ENCODE peak calls at places on chromosomes 1 and 21, in eight cellular contexts. V, H, E, X, G, C, W and K are unnamed samples.

GRCh38 chr1:63148825-63149645 is 173.3 kb upstream of the FOXD3 start:
- DNase-seq in V (peak), H (no peak), E (peak), X (no peak), G (no peak), C (peak), W (no peak), K (no peak)

GRCh38 chr1:225670806-225671733 is 18.1 kb upstream of the ENAH start:
- DNase-seq in V (no peak), H (no peak), E (no peak), X (no peak), G (no peak), C (peak), W (no peak), K (no peak)

GRCh38 chr1:26500488-26501175 is 28.4 kb downstream of the HMGN2 start:
- DNase-seq in V (peak), H (peak), E (peak), X (peak), G (peak), C (peak), W (peak), K (peak)

GRCh38 chr1:109793486-109794318 is 30.0 kb upstream of the EPS8L3 start:
- DNase-seq in V (peak), H (peak), E (no peak), X (peak), G (no peak), C (peak), W (peak), K (peak)

GRCh38 chr21:16792155-16792554 is 720.7 kb upstream of the CXADR start:
- DNase-seq in V (no peak), H (no peak), E (no peak), X (no peak), G (no peak), C (no peak), W (no peak), K (no peak)

GRCh38 chr1:155062151-155062686 is 1.3 kb upstream of the EFNA4 start:
- DNase-seq in V (no peak), H (no peak), E (no peak), X (no peak), G (peak), C (no peak), W (no peak), K (no peak)

GRCh38 chr1:178241057-178241456 is 147.2 kb downstream of the RASAL2 start:
- DNase-seq in V (peak), H (no peak), E (no peak), X (no peak), G (no peak), C (peak), W (no peak), K (no peak)

GRCh38 chr21:42883921-42884320 is 4.6 kb upstream of the WDR4 start:
- DNase-seq in V (no peak), H (no peak), E (no peak), X (no peak), G (no peak), C (no peak), W (no peak), K (no peak)

GRCh38 chr1:173048629-173049326 is 2.0 kb downstream of the TNFSF18 start:
- DNase-seq in V (peak), H (no peak), E (no peak), X (no peak), G (no peak), C (peak), W (no peak), K (no peak)

GRCh38 chr1:226778657-226779058 is 39.6 kb upstream of the ITPKB start:
- DNase-seq in V (peak), H (no peak), E (peak), X (no peak), G (no peak), C (peak), W (no peak), K (no peak)

GRCh38 chr1:5993553-5994510 is 1.6 kb upstream of the NPHP4 start:
- DNase-seq in V (no peak), H (no peak), E (no peak), X (peak), G (peak), C (no peak), W (peak), K (peak)

GRCh38 chr1:18907021-18907913 is 4.9 kb upstream of the ALDH4A1 start:
- DNase-seq in V (peak), H (peak), E (no peak), X (peak), G (peak), C (no peak), W (peak), K (no peak)

GRCh38 chr1:202349263-202349928 is 897 bp downstream of the PPP1R12B start:
- DNase-seq in V (peak), H (no peak), E (no peak), X (no peak), G (no peak), C (peak), W (no peak), K (no peak)

GRCh38 chr1:56462209-56462608 is 117.2 kb downstream of the PLPP3 start:
- DNase-seq in V (no peak), H (no peak), E (no peak), X (no peak), G (no peak), C (no peak), W (no peak), K (no peak)

GRCh38 chr1:225635649-225636048 is 17.3 kb downstream of the ENAH start:
- DNase-seq in V (no peak), H (no peak), E (no peak), X (no peak), G (no peak), C (no peak), W (no peak), K (no peak)

GRCh38 chr1:23395162-23395724 is 25.6 kb upstream of the ZNF436 start:
- DNase-seq in V (no peak), H (no peak), E (no peak), X (no peak), G (no peak), C (no peak), W (no peak), K (no peak)

GRCh38 chr1:162849711-162850110 is 11.3 kb downstream of the CCDC190 start:
- DNase-seq in V (peak), H (no peak), E (no peak), X (no peak), G (no peak), C (no peak), W (no peak), K (no peak)

GRCh38 chr1:76939107-76939816 is 72.0 kb downstream of the ST6GALNAC5 start:
- DNase-seq in V (peak), H (no peak), E (no peak), X (no peak), G (no peak), C (peak), W (no peak), K (no peak)

GRCh38 chr1:3978196-3978927 is 78.3 kb upstream of the C1orf174 start:
- DNase-seq in V (no peak), H (no peak), E (no peak), X (no peak), G (peak), C (no peak), W (no peak), K (no peak)

GRCh38 chr1:32878183-32878582 is 7.5 kb upstream of the FNDC5 start:
- DNase-seq in V (no peak), H (no peak), E (no peak), X (peak), G (peak), C (no peak), W (no peak), K (no peak)

GRCh38 chr1:41752514-41753170 is 166.1 kb downstream of the HIVEP3 start:
- DNase-seq in V (no peak), H (no peak), E (no peak), X (no peak), G (peak), C (no peak), W (no peak), K (no peak)

GRCh38 chr1:227778401-227778947 is 37.0 kb upstream of the PRSS38 start:
- DNase-seq in V (peak), H (no peak), E (no peak), X (no peak), G (no peak), C (peak), W (peak), K (no peak)

GRCh38 chr1:185880779-185881333 is 146.7 kb downstream of the HMCN1 start:
- DNase-seq in V (no peak), H (no peak), E (no peak), X (no peak), G (peak), C (no peak), W (no peak), K (no peak)

GRCh38 chr1:226882631-226883409 is 12.4 kb downstream of the PSEN2 start:
- DNase-seq in V (peak), H (no peak), E (no peak), X (no peak), G (peak), C (peak), W (no peak), K (no peak)

GRCh38 chr1:56709269-56709880 is 64.3 kb downstream of the PRKAA2 start:
- DNase-seq in V (peak), H (no peak), E (peak), X (no peak), G (no peak), C (peak), W (no peak), K (no peak)

GRCh38 chr1:28416509-28417194 is 47.1 kb downstream of the PHACTR4 start:
- DNase-seq in V (no peak), H (no peak), E (no peak), X (no peak), G (no peak), C (no peak), W (no peak), K (no peak)

GRCh38 chr1:89001510-89001909 is 9.1 kb upstream of the KYAT3 start:
- DNase-seq in V (no peak), H (no peak), E (no peak), X (no peak), G (no peak), C (no peak), W (no peak), K (no peak)

DNA sequence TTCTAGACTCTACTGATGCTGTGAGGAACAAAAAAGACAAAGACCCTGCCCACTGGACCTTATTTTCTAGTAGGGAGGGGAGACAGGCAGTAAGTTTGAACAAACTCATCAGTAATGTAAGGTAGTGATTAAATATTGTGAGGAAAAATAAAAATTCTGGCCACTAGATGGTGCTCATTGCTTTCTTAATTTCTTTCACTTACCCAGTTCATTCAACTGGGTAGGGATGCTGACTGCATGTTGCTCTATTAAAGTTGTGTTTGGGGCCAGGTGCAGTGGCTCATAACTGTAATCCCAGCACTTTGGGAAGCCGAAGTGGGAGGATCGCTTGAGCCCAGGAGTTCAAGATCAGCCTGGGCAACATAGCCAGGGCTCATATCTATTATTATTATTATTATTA is 6.3 kb upstream of the KYAT3 start:
- DNase-seq in V (peak), H (peak), E (peak), X (no peak), G (no peak), C (peak), W (no peak), K (no peak)
- TF ChIP-seq CTCF in V (peak), H (peak), E (peak), X (peak), G (no peak), C (peak), W (peak), K (peak)

DNA sequence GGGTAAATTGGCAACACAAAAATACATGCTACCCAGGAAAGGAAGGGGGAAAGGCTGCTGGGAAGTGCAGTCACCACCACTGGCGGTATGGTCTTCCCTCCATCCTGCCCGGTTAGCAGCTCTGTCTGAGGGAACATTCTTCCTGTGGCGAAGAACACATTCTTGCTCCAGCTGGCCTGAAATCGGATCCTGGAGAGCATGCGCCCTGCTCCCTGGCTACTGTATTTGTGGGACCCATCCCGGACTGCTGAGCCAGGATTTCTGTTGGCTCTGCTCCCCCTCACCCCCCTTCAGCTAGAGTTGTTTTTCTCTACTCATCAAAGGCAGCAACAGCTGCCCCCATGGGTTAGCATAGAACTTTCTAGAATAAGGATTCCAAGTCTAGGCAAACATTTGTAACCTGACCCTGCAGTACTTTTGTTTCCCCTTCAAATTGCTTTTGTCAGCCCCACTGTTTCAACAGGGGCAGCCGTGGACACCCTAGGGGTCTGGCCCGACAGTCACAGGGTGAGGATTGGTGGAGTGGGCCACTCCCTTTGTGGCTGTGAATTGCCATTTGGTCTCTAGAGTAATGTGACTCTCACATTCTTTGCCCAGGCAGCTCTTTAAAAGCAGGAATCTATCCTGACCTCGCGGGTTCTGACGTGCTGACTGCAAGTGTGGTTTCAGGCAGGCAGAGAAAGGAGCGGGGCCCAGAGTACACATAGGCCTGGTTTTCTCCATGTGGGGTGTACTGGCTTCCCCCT is 157.7 kb downstream of the TOMM20 start:
- DNase-seq in V (peak), H (no peak), E (no peak), X (no peak), G (no peak), C (peak), W (peak), K (no peak)
- TF ChIP-seq CTCF in V (no peak), H (no peak), E (no peak), X (no peak), G (no peak), C (no peak), W (no peak), K (no peak)

GRCh38 chr1:205584732-205585131 is 47.1 kb downstream of the ELK4 start:
- DNase-seq in V (no peak), H (no peak), E (no peak), X (no peak), G (peak), C (no peak), W (peak), K (peak)
- TF ChIP-seq CTCF in V (peak), H (peak), E (no peak), X (peak), G (no peak), C (peak), W (peak), K (peak)

GRCh38 chr1:43140583-43140982 is 31.5 kb downstream of the EBNA1BP2 start:
- DNase-seq in V (no peak), H (no peak), E (no peak), X (no peak), G (no peak), C (no peak), W (no peak), K (no peak)

GRCh38 chr1:43147625-43148319 is 24.3 kb downstream of the EBNA1BP2 start:
- DNase-seq in V (peak), H (peak), E (no peak), X (no peak), G (no peak), C (peak), W (peak), K (peak)

GRCh38 chr1:43140010-43140409 is 32.1 kb downstream of the EBNA1BP2 start:
- DNase-seq in V (no peak), H (no peak), E (no peak), X (no peak), G (no peak), C (no peak), W (no peak), K (no peak)

GRCh38 chr1:43144228-43144627 is 27.9 kb downstream of the EBNA1BP2 start:
- DNase-seq in V (peak), H (no peak), E (no peak), X (no peak), G (no peak), C (peak), W (no peak), K (no peak)

GRCh38 chr1:43143441-43143888 is 28.6 kb downstream of the EBNA1BP2 start:
- DNase-seq in V (no peak), H (no peak), E (peak), X (no peak), G (no peak), C (no peak), W (no peak), K (no peak)
- TF ChIP-seq CTCF in V (peak), H (peak), E (peak), X (no peak), G (no peak), C (peak), W (no peak), K (peak)

GRCh38 chr1:66685670-66686069 is 66.6 kb upstream of the DYNLT5 start:
- DNase-seq in V (no peak), H (no peak), E (no peak), X (no peak), G (no peak), C (peak), W (no peak), K (no peak)
- TF ChIP-seq CTCF in V (no peak), H (no peak), E (no peak), X (no peak), G (no peak), C (no peak), W (no peak), K (no peak)